ENCODE peak calls at places on chromosomes 6 and 20, in nine cellular contexts. K is breast epithelium, O is A549, T is IMR-90, W is heart left ventricle, B is adrenal gland, R is spleen, Q is body of pancreas, Y is endothelial cell of umbilical vein. I is an unnamed sample. For H3K4me1, the result is how much of the 10 kb centered on the place peaks cover.

GRCh38 chr6:24720131-24720603 is 1.2 kb upstream of the C6orf62 start:
- DNase-seq in K (peak), O (peak), T (peak), W (peak), B (peak), R (peak), Q (peak), Y (peak), I (no peak)

GRCh38 chr6:163926642-163927041 is 512.1 kb downstream of the QKI start:
- DNase-seq in K (no peak), O (no peak), T (no peak), W (peak), B (peak), R (no peak), Q (no peak), Y (no peak), I (no peak)

GRCh38 chr6:37819802-37820712 is 530 bp downstream of the ZFAND3 start:
- DNase-seq in K (peak), O (peak), T (peak), W (peak), B (peak), R (peak), Q (peak), Y (peak), I (no peak)

GRCh38 chr20:4763261-4763660 is 41.6 kb downstream of the PRND start:
- DNase-seq in K (no peak), O (no peak), T (no peak), W (no peak), B (no peak), R (no peak), Q (no peak), Y (no peak), I (no peak)

GRCh38 chr6:96994660-96995059 is 70.1 kb downstream of the KLHL32 start:
- DNase-seq in K (no peak), O (no peak), T (no peak), W (no peak), B (no peak), R (no peak), Q (no peak), Y (no peak), I (no peak)

GRCh38 chr6:163420315-163420667 is 5.8 kb downstream of the QKI start:
- DNase-seq in K (no peak), O (no peak), T (no peak), W (no peak), B (no peak), R (no peak), Q (no peak), Y (no peak), I (no peak)

GRCh38 chr6:47780510-47781356 is 1.1 kb upstream of the OPN5 start:
- DNase-seq in K (no peak), O (peak), T (peak), W (peak), B (peak), R (no peak), Q (peak), Y (peak), I (no peak)

GRCh38 chr20:45238139-45238538 is 16.2 kb downstream of the SLPI start:
- DNase-seq in K (no peak), O (no peak), T (no peak), W (no peak), B (no peak), R (no peak), Q (no peak), Y (no peak), I (no peak)

GRCh38 chr6:141364232-141364631 is 768.5 kb upstream of the GJE1 start:
- DNase-seq in K (no peak), O (no peak), T (no peak), W (no peak), B (no peak), R (no peak), Q (no peak), Y (no peak), I (no peak)

GRCh38 chr6:168134399-168135201 is 55.6 kb upstream of the FRMD1 start:
- DNase-seq in K (peak), O (no peak), T (no peak), W (no peak), B (no peak), R (peak), Q (no peak), Y (no peak), I (peak)

GRCh38 chr20:31652917-31653385 is 15.2 kb downstream of the COX4I2 start:
- DNase-seq in K (no peak), O (no peak), T (peak), W (no peak), B (no peak), R (no peak), Q (no peak), Y (peak), I (no peak)

GRCh38 chr6:66717786-66718185 is 1010.8 kb upstream of the EYS start:
- DNase-seq in K (no peak), O (no peak), T (no peak), W (no peak), B (no peak), R (no peak), Q (no peak), Y (no peak), I (no peak)

GRCh38 chr6:343226-343935 is 48.2 kb upstream of the IRF4 start:
- DNase-seq in K (no peak), O (no peak), T (no peak), W (no peak), B (no peak), R (peak), Q (no peak), Y (no peak), I (no peak)

GRCh38 chr20:13922241-13922640 is 68.2 kb downstream of the SEL1L2 start:
- DNase-seq in K (no peak), O (no peak), T (no peak), W (no peak), B (no peak), R (no peak), Q (no peak), Y (no peak), I (no peak)

GRCh38 chr6:6515691-6516607 is 72.6 kb upstream of the LY86 start:
- DNase-seq in K (no peak), O (no peak), T (no peak), W (no peak), B (no peak), R (no peak), Q (no peak), Y (no peak), I (peak)

DNA sequence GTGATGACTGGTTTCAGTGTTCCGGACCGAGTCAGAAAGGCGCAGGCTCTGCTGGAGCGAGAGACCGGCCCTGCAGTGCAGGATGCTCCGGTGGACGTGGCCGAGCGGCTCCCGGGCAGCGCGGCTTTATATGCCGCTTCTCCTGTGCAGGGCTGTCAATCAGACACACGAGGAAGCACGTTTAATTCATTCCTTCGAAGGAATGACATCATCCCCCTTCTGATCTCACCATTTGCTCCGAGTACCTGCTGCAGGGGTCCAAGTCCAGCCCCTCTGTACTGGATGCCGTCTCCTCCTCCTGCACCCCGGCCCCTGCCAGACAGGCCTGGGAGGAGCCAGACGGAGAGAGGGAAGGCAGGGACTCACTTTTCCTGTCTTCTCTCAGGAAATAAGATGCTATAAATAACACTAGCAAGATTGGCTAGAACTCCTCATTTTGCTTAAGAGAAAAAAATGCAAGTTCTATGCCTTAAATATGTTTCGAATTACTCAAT is at the start of gene THBS2:
- DNase-seq in K (peak), O (no peak), T (peak), W (peak), B (no peak), R (no peak), Q (peak), Y (no peak), I (no peak)
- TF ChIP-seq POLR2A in K (peak), O (no peak), T (peak), W (peak), B (no peak), R (no peak), Q (peak), Y (no peak), I (no peak)

DNA sequence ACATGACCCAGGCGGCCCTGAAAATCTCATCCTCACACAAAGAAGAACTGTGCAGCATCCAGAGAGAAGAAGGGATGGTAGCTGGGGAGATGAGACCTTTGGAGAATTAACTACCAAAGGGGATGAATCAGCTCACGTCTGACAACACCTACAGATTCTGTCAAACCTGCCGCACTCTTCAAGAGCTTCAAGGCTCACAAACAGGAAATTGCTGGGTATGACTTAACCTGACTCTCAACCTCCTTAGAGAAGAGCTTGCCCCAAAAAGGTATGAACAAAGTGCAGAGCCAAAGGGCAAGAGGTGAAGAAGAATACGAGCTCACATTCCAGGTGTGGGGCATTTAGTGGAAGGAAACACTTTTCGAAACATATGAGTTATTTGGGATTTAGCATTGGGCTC is 139.8 kb downstream of the BACH2 start:
- DNase-seq in K (no peak), O (no peak), T (no peak), W (no peak), B (no peak), R (no peak), Q (no peak), Y (no peak), I (no peak)
- H3K4me1 ChIP-seq in K (under half), O (under half), T (under half), W (under half), B (under half), R (under half), Q (under half), Y (under half), I (half or more)

GRCh38 chr6:128520436-128521301 is at the start of gene PTPRK:
- DNase-seq in K (peak), O (peak), T (peak), W (peak), B (peak), R (peak), Q (peak), Y (peak), I (peak)
- TF ChIP-seq POLR2A in K (peak), O (peak), T (peak), W (peak), B (peak), R (peak), Q (peak), Y (peak), I (peak)

DNA sequence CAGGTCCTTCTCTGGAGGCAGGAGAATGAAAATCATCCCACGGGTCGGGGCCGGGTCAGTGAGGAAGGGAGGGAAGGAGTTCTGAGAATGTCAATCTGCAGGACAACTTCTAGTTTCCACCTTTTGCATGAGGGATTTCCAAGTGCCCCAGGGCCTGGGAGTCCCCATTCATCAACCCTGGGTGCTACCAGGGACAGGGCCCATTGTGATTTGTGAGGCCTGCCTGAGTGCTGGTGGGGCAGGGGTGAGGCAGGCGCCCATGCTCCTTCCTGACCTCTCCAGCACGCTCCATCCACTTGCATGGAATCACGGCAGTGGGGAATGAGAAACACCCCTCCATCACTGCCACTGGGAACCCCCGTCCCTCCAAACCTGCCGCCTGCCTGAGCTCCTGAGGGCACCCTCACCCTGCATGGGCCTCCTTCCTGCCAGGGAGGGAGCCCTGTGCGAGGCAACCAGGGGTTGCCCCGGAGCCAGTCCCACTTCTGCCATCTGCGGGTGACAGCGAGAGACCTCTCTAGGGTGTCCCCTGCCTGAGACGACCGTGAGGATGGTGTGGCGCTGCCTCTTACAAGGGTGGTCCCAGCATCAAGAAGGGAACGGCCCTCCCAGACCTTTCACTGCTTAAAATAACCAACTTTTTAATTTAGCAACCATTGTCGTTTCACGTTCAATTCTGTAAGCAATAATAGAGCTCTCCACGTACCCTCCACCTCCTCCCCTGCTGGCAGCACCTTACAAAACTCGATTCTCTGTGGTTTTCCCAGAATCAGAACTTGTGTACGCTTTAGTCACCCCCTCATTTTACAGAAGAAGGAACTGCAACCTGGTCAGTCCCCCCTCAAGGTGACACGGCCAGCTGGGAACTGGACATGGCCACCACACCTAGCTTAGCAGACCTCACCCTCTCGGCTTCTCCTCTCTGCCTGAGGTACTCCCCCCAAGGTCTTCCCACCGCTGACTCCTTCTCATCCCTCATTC is 28.6 kb downstream of the PMEPA1 start:
- DNase-seq in K (no peak), O (no peak), T (no peak), W (no peak), B (no peak), R (peak), Q (no peak), Y (no peak), I (no peak)
- H3K4me1 ChIP-seq in K (under half), O (half or more), T (under half), W (half or more), B (under half), R (under half), Q (under half), Y (under half), I (half or more)

GRCh38 chr6:32249262-32249661 is 25.4 kb upstream of the NOTCH4 start:
- DNase-seq in K (no peak), O (no peak), T (no peak), W (no peak), B (no peak), R (no peak), Q (no peak), Y (no peak), I (no peak)

GRCh38 chr6:32252326-32253009 is 28.6 kb upstream of the NOTCH4 start:
- DNase-seq in K (no peak), O (no peak), T (no peak), W (no peak), B (no peak), R (no peak), Q (no peak), Y (no peak), I (no peak)

GRCh38 chr6:32255212-32256153 is 31.6 kb upstream of the NOTCH4 start:
- DNase-seq in K (peak), O (peak), T (peak), W (peak), B (peak), R (peak), Q (peak), Y (peak), I (peak)

DNA sequence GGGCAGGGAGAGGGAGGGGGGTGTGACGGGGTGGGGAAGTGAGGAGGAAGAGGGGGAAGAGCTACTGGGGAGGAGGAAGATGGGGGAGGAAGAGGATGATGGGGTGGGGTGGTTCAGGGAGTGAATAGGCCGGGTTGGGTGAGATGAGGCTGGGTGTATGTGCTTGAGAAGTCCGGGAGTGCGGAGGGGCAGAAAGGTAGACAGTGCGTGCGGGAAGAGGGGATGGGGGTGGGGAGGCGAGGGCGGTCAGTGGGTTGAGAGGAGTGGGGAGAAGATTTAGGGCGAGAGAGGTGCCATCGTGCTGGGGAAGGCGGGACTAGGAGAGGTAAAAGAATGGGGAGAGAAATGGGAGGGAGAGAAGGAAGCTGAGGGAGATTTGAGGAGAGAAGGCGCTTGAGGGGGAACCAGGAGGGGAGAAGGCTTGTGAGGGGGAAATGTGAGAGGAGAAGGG is 30.9 kb upstream of the NOTCH4 start:
- DNase-seq in K (no peak), O (peak), T (no peak), W (no peak), B (no peak), R (no peak), Q (no peak), Y (no peak), I (no peak)
- TF ChIP-seq POLR2A in K (no peak), O (no peak), T (no peak), W (no peak), B (no peak), R (no peak), Q (no peak), Y (no peak), I (no peak)